ENCODE peak calls at places on chromosomes 1 and 21, in seven cellular contexts. O is H9, U is cardiac muscle cell, V is lower lobe of right lung, C is tibial nerve, X is mesendoderm, H is breast epithelium. D is an unnamed sample.
A peak's percentile ranks its signal among the peaks of the same experiment; 100 is the strongest.

GRCh38 chr1:218705911-218706893 is 361.1 kb downstream of the TGFB2 start:
- DNase-seq in O (no peak), U (peak; percentile 94), V (no peak), C (peak; percentile 31), X (peak; percentile 53), H (peak; percentile 63), D (no peak)

GRCh38 chr1:153793261-153793972 is 18.2 kb downstream of the SLC27A3 start:
- DNase-seq in O (no peak), U (no peak), V (no peak), C (no peak), X (no peak), H (no peak), D (no peak)

GRCh38 chr1:229403573-229403972 is 30.3 kb downstream of the ACTA1 start:
- DNase-seq in O (no peak), U (no peak), V (no peak), C (no peak), X (no peak), H (no peak), D (no peak)

GRCh38 chr21:42317341-42317741 is 2.1 kb upstream of the TFF3 start:
- DNase-seq in O (no peak), U (no peak), V (no peak), C (no peak), X (no peak), H (no peak), D (no peak)

GRCh38 chr1:245142171-245142798 is 12.5 kb upstream of the KIF26B start:
- DNase-seq in O (no peak), U (no peak), V (no peak), C (no peak), X (no peak), H (no peak), D (no peak)

GRCh38 chr1:62144238-62144831 is 50.3 kb upstream of the L1TD1 start:
- DNase-seq in O (peak; percentile 51), U (peak; percentile 69), V (no peak), C (peak; percentile 64), X (peak; percentile 68), H (no peak), D (no peak)

GRCh38 chr1:228883535-228883934 is 148.3 kb downstream of the RHOU start:
- DNase-seq in O (no peak), U (no peak), V (no peak), C (no peak), X (no peak), H (no peak), D (no peak)

GRCh38 chr1:227887697-227888403 is 59.9 kb downstream of the WNT9A start:
- DNase-seq in O (peak; percentile 74), U (peak; percentile 69), V (peak; percentile 70), C (peak; percentile 55), X (peak; percentile 73), H (no peak), D (peak; percentile 90)

GRCh38 chr1:153651771-153652170 is 6.7 kb upstream of the SNAPIN start:
- DNase-seq in O (no peak), U (no peak), V (no peak), C (no peak), X (no peak), H (no peak), D (no peak)

GRCh38 chr1:115654663-115655306 is 13.0 kb downstream of the VANGL1 start:
- DNase-seq in O (peak; percentile 56), U (peak; percentile 41), V (no peak), C (no peak), X (peak; percentile 57), H (no peak), D (peak; percentile 53)

GRCh38 chr21:35853321-35853922 is 206.9 kb downstream of the SETD4 start:
- DNase-seq in O (no peak), U (no peak), V (no peak), C (no peak), X (no peak), H (no peak), D (no peak)

GRCh38 chr1:200021537-200022238 is 5.8 kb upstream of the NR5A2 start:
- DNase-seq in O (no peak), U (no peak), V (no peak), C (no peak), X (no peak), H (no peak), D (no peak)

GRCh38 chr1:204029016-204029415 is 43.9 kb upstream of the SOX13 start:
- DNase-seq in O (no peak), U (no peak), V (no peak), C (no peak), X (no peak), H (no peak), D (no peak)

GRCh38 chr1:204025917-204026709 is 46.8 kb upstream of the SOX13 start:
- DNase-seq in O (no peak), U (no peak), V (no peak), C (no peak), X (peak; percentile 31), H (no peak), D (no peak)

GRCh38 chr1:204032642-204033235 is 40.2 kb upstream of the SOX13 start:
- DNase-seq in O (no peak), U (no peak), V (no peak), C (no peak), X (no peak), H (no peak), D (no peak)

GRCh38 chr1:204031098-204031710 is 41.7 kb upstream of the SOX13 start:
- DNase-seq in O (no peak), U (no peak), V (no peak), C (no peak), X (no peak), H (no peak), D (no peak)

GRCh38 chr1:204027446-204027845 is 45.5 kb upstream of the SOX13 start:
- DNase-seq in O (no peak), U (no peak), V (no peak), C (no peak), X (peak; percentile 53), H (no peak), D (no peak)
- H3K27ac ChIP-seq in O (no peak overlapping the region), U (no peak overlapping the region), V (no peak overlapping the region), C (no peak overlapping the region), X (peak overlapping the region; percentile 30), H (no peak overlapping the region), D (no peak overlapping the region)

GRCh38 chr1:31984419-31985347 is 29.0 kb upstream of the KHDRBS1 start:
- DNase-seq in O (no peak), U (peak; percentile 40), V (no peak), C (no peak), X (no peak), H (no peak), D (no peak)

GRCh38 chr1:31981976-31982375 is 31.7 kb upstream of the KHDRBS1 start:
- DNase-seq in O (no peak), U (no peak), V (no peak), C (no peak), X (no peak), H (no peak), D (no peak)

GRCh38 chr1:31980835-31981782 is 32.6 kb upstream of the KHDRBS1 start:
- DNase-seq in O (no peak), U (no peak), V (no peak), C (no peak), X (no peak), H (no peak), D (no peak)

GRCh38 chr1:31987231-31987630 is 26.4 kb upstream of the KHDRBS1 start:
- DNase-seq in O (peak; percentile 52), U (no peak), V (no peak), C (no peak), X (peak; percentile 70), H (no peak), D (no peak)

DNA sequence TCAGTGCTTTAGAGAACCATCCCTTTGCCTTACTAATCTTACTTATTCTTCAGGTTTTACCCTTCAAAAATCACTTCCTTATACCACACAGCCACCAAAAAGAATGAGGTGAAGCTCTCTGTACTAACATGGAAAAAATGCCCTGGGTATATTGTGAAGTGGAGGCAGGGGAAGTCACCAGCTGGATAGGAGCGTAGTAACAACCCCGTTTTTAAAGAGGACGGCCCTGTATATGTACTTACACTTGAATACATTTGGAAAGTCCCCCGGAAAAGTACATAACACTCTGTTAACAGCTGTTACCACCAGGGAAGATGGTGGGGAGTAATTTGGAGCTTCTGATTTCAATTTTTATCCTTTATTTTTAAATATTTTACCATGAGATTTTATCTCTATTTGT is 28.2 kb upstream of the KHDRBS1 start:
- DNase-seq in O (no peak), U (peak; percentile 13), V (no peak), C (no peak), X (no peak), H (no peak), D (no peak)
- H3K27ac ChIP-seq in O (no peak overlapping the region), U (peak overlapping the region; percentile 49), V (peak overlapping the region; percentile 37), C (peak overlapping the region; percentile 34), X (no peak overlapping the region), H (peak overlapping the region; percentile 54), D (no peak overlapping the region)

GRCh38 chr1:30083800-30084464 is 639.5 kb downstream of the MATN1 start:
- DNase-seq in O (no peak), U (peak; percentile 80), V (no peak), C (peak; percentile 6), X (peak; percentile 42), H (no peak), D (peak; percentile 62)
- H3K27ac ChIP-seq in O (no peak overlapping the region), U (no peak overlapping the region), V (peak overlapping the region; percentile 31), C (no peak overlapping the region), X (no peak overlapping the region), H (no peak overlapping the region), D (peak overlapping the region; percentile 1)

DNA sequence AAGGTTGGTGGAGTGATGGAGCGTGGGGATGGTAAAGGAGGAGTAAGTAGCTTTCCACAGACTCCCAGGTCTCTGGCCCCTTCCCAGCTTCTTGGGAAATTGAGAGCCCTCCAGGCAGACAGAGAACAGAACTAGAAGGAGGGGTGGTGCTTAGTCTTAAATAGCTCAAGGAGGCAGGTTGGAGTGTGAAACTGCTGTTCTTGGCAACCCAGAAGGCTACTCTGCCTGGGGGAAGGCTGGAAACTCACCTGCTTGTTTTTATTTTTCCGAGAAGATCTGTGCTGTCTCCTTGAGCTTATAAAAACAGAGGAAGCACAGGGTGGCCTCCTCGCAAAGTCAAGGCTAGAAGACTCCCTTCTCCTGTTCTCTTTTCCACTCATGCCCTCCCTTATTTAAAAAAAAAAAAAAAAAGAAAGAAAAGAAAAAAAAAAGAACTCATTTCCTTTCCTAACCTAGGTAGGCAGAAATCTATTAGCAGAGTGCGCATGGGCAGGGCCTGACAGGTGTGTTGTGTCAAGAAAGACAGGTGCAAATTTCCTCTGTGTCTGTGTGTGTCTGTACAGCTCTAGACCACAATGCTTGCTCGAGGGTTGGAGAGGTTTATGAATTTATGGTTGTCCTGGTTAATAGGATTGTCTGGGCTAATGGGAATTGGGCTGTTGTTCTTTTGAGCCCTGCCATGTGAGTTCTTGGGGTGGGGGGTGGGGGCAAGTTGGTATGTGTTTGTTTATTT is 2.1 kb downstream of the PROX1 start:
- DNase-seq in O (no peak), U (no peak), V (no peak), C (no peak), X (peak; percentile 56), H (peak; percentile 32), D (no peak)
- H3K27ac ChIP-seq in O (no peak overlapping the region), U (peak overlapping the region; percentile 84), V (no peak overlapping the region), C (peak overlapping the region; percentile 83), X (no peak overlapping the region), H (peak overlapping the region; percentile 83), D (peak overlapping the region; percentile 87)

DNA sequence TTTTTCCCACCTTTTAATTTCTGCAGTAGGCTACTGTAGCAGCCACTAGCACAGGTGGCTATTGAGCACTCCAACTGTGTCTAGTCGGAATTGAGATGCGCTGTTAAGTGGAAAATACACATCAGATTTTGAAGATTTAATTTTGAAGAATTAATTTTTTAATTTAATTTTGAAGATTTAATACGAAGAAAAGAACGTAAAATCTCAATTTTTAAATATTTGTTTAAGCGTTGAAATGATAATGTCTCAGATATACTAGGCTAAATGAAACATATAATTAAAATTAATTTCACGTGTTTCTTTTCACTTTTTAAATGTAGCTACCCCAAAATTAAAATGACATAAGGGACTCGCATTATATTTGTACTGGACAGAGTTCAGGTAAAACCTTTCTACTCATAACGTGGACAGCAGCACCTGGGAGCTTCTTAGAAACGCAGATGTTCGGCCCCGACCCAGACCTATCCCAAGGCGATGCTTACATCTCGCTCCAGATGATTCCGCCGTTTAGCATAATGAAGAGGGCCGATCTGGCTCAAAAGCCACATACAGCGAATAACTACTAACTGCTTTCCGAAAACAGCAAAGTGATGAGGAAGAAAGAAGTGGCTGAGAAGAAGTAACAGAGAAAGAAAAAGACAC is 723 bp downstream of the CRYZL1 start:
- DNase-seq in O (no peak), U (peak; percentile 37), V (no peak), C (no peak), X (peak; percentile 47), H (no peak), D (no peak)
- H3K27ac ChIP-seq in O (peak overlapping the region; percentile 49), U (peak overlapping the region; percentile 85), V (peak overlapping the region; percentile 93), C (peak overlapping the region; percentile 96), X (no peak overlapping the region), H (peak overlapping the region; percentile 93), D (peak overlapping the region; percentile 86)